ENCODE peak calls at places on chromosomes 16 and 17, in six cellular contexts. R is Karpas-422, E is HCT116, F is PC-9, O is GM23248, L is SK-N-SH. W is an unnamed sample.

GRCh38 chr16:84446596-84447392 is 57.7 kb downstream of the MEAK7 start:
- DNase-seq in R (no peak), O (peak; percentile 67), F (no peak), L (no peak), E (no peak), W (no peak)

GRCh38 chr17:47620503-47621245 is 29.0 kb upstream of the KPNB1 start:
- DNase-seq in L (no peak), O (no peak), R (no peak), F (no peak), E (peak; percentile 68), W (peak; percentile 55)

GRCh38 chr17:55434721-55435120 is 13.1 kb upstream of the MMD start:
- DNase-seq in R (no peak), L (no peak), F (no peak), E (no peak), O (peak; percentile 41), W (no peak)

GRCh38 chr16:11264155-11264832 is 4.8 kb downstream of the TNP2 start:
- DNase-seq in L (no peak), O (no peak), R (no peak), E (no peak), F (no peak), W (no peak)

GRCh38 chr16:83070416-83071199 is 443.8 kb downstream of the CDH13 start:
- DNase-seq in R (no peak), O (no peak), L (no peak), E (no peak), F (no peak), W (no peak)

GRCh38 chr16:57753448-57754353 is 18.1 kb downstream of the KATNB1 start:
- DNase-seq in L (no peak), O (no peak), E (no peak), F (no peak), R (no peak), W (no peak)

GRCh38 chr17:63978266-63979200 is 5.8 kb upstream of the SCN4A start:
- DNase-seq in O (no peak), E (no peak), L (no peak), F (no peak), R (no peak), W (no peak)

GRCh38 chr17:49575524-49576120 is at the start of gene NXPH3:
- DNase-seq in F (peak; percentile 81), L (peak; percentile 91), O (peak; percentile 77), R (no peak), E (no peak), W (peak; percentile 63)

GRCh38 chr16:8967437-8967821 is 3.7 kb upstream of the USP7 start:
- DNase-seq in L (no peak), E (no peak), F (peak; percentile 66), R (no peak), O (no peak), W (no peak)

GRCh38 chr17:40190197-40191021 is 13.1 kb downstream of the RAPGEFL1 start:
- DNase-seq in O (peak; percentile 49), L (peak; percentile 83), R (peak; percentile 76), E (no peak), F (no peak), W (peak; percentile 28)

GRCh38 chr16:87177627-87178026 is 139.6 kb downstream of the C16orf95 start:
- DNase-seq in E (no peak), F (no peak), L (no peak), O (no peak), R (no peak), W (no peak)

GRCh38 chr17:11880714-11881113 is 116.6 kb downstream of the ZNF18 start:
- DNase-seq in L (peak; percentile 22), F (no peak), O (peak; percentile 1), E (peak; percentile 48), R (peak; percentile 71), W (peak; percentile 56)

GRCh38 chr16:69520800-69521602 is 44.8 kb upstream of the NFAT5 start:
- DNase-seq in F (no peak), L (no peak), R (peak; percentile 40), E (no peak), O (peak; percentile 59), W (no peak)

GRCh38 chr16:51825740-51826139 is 674.7 kb upstream of the SALL1 start:
- DNase-seq in O (no peak), E (no peak), F (no peak), L (no peak), R (no peak), W (no peak)

GRCh38 chr17:42049834-42050359 is 504 bp downstream of the C17orf113 start:
- DNase-seq in O (no peak), L (no peak), F (no peak), R (no peak), E (no peak), W (no peak)

GRCh38 chr16:54280751-54281150 is 5.8 kb downstream of the IRX3 start:
- DNase-seq in L (no peak), E (peak; percentile 13), F (no peak), R (no peak), O (peak; percentile 67), W (no peak)

GRCh38 chr16:79972053-79972704 is 371.6 kb upstream of the MAF start:
- DNase-seq in L (no peak), O (no peak), R (no peak), F (no peak), E (no peak), W (no peak)

GRCh38 chr17:28473542-28473941 is at the start of gene SLC13A2:
- DNase-seq in R (no peak), F (no peak), L (no peak), O (no peak), E (no peak), W (no peak)

GRCh38 chr17:19421926-19422325 is 10.9 kb downstream of the RNF112 start:
- DNase-seq in F (no peak), L (no peak), E (no peak), R (no peak), O (no peak), W (no peak)

GRCh38 chr16:22313876-22314470 is 16.8 kb downstream of the POLR3E start:
- DNase-seq in R (no peak), E (no peak), F (no peak), O (no peak), L (no peak), W (no peak)

GRCh38 chr17:69050999-69051775 is 9.5 kb downstream of the ABCA9 start:
- DNase-seq in R (no peak), O (peak; percentile 76), L (no peak), F (no peak), E (no peak), W (no peak)

GRCh38 chr16:28499854-28500253 is 5.4 kb downstream of the APOBR start:
- DNase-seq in E (no peak), F (peak; percentile 51), R (no peak), O (no peak), L (no peak), W (no peak)

GRCh38 chr16:57572978-57573733 is 30.7 kb downstream of the ADGRG5 start:
- DNase-seq in R (no peak), O (no peak), E (no peak), L (no peak), F (no peak), W (no peak)

GRCh38 chr17:44233582-44233981 is 14.1 kb upstream of the UBTF start:
- DNase-seq in F (no peak), O (no peak), E (no peak), L (no peak), R (no peak), W (no peak)

GRCh38 chr17:10668771-10669170 is 11.7 kb upstream of the MYH3 start:
- DNase-seq in L (no peak), F (peak; percentile 14), R (no peak), O (peak; percentile 35), E (no peak), W (peak; percentile 6)

GRCh38 chr17:59417452-59417851 is 86.0 kb downstream of the YPEL2 start:
- DNase-seq in L (no peak), E (no peak), R (no peak), F (no peak), O (no peak), W (no peak)

GRCh38 chr17:51169340-51169739 is 3.1 kb downstream of the NME2 start:
- DNase-seq in E (no peak), L (no peak), O (no peak), F (no peak), R (no peak), W (no peak)

GRCh38 chr16:50558913-50559312 is 10.7 kb downstream of the NKD1 start:
- DNase-seq in L (no peak), O (no peak), R (no peak), E (no peak), F (no peak), W (no peak)
- H3K9me2 ChIP-seq in L (no peaks in the 10 kb centered on the region), O (no peaks in the 10 kb centered on the region), R (no peaks in the 10 kb centered on the region), E (no peaks in the 10 kb centered on the region), F (no peaks in the 10 kb centered on the region), W (no peaks in the 10 kb centered on the region)

GRCh38 chr17:34740516-34740915 is 161.1 kb downstream of the TMEM132E start:
- DNase-seq in L (no peak), F (no peak), R (no peak), O (no peak), E (no peak), W (no peak)

GRCh38 chr17:34736611-34737010 is 157.2 kb downstream of the TMEM132E start:
- DNase-seq in R (no peak), F (no peak), E (no peak), L (no peak), O (no peak), W (no peak)

GRCh38 chr17:34740936-34741515 is 161.6 kb downstream of the TMEM132E start:
- DNase-seq in O (no peak), E (no peak), F (no peak), L (no peak), R (no peak), W (no peak)

GRCh38 chr17:34739386-34739785 is 160.0 kb downstream of the TMEM132E start:
- DNase-seq in L (no peak), O (no peak), E (no peak), R (no peak), F (no peak), W (no peak)

GRCh38 chr17:34741967-34742366 is 162.6 kb downstream of the TMEM132E start:
- DNase-seq in F (no peak), R (no peak), E (no peak), O (no peak), L (no peak), W (no peak)
- H3K9me2 ChIP-seq in F (no peaks in the 10 kb centered on the region), R (no peaks in the 10 kb centered on the region), E (no peaks in the 10 kb centered on the region), O (no peaks in the 10 kb centered on the region), L (no peaks in the 10 kb centered on the region), W (no peaks in the 10 kb centered on the region)

GRCh38 chr16:81238296-81239011 is at the start of gene BCO1:
- DNase-seq in E (no peak), F (peak; percentile 22), L (no peak), O (peak; percentile 68), R (no peak), W (peak; percentile 53)
- H3K9me2 ChIP-seq in E (no peaks in the 10 kb centered on the region), F (no peaks in the 10 kb centered on the region), L (no peaks in the 10 kb centered on the region), O (no peaks in the 10 kb centered on the region), R (no peaks in the 10 kb centered on the region), W (no peaks in the 10 kb centered on the region)

DNA sequence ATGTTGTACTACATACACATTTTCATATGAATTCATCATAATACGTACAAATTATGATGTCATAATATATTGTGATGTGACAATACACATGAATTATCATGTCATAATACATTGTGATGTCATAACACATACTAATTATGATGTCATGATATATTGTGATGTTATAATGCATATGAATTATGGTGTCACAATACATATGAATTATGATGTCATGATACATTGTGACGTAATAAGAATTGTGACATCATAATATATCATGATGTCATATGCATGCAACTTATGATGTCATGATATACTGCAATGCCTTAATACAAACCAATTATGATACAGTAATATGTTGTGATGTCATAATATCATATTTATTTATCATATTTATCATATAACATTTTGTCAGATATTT is 2074.3 kb downstream of the TP53TG3F start:
- DNase-seq in L (no peak), R (no peak), F (no peak), E (peak; percentile 1), O (peak; percentile 1), W (no peak)
- H3K9me2 ChIP-seq in L (no peaks in the 10 kb centered on the region), R (no peaks in the 10 kb centered on the region), F (no peaks in the 10 kb centered on the region), E (no peaks in the 10 kb centered on the region), O (no peaks in the 10 kb centered on the region), W (no peaks in the 10 kb centered on the region)

GRCh38 chr17:78179372-78179771 is 7.5 kb downstream of the TK1 start:
- DNase-seq in E (no peak), L (no peak), F (peak; percentile 31), R (no peak), O (peak; percentile 52), W (peak; percentile 53)
- H3K9me2 ChIP-seq in E (no peaks in the 10 kb centered on the region), L (no peaks in the 10 kb centered on the region), F (no peaks in the 10 kb centered on the region), R (no peaks in the 10 kb centered on the region), O (no peaks in the 10 kb centered on the region), W (no peaks in the 10 kb centered on the region)